ENCODE peak calls at places on chromosomes 2 and 18, in five cellular contexts. Z, G, E, R and V are unnamed samples.

GRCh38 chr2:137118140-137118539 is 352.8 kb downstream of the THSD7B start:
- DNase-seq in Z (no peak), G (peak), R (no peak), E (no peak), V (no peak)

GRCh38 chr2:219404291-219404910 is 13.8 kb upstream of the DES start:
- DNase-seq in E (no peak), R (no peak), G (no peak), Z (peak), V (no peak)

GRCh38 chr2:168632733-168633132 is 169.7 kb upstream of the NOSTRIN start:
- DNase-seq in R (no peak), Z (peak), G (peak), E (no peak), V (no peak)

GRCh38 chr18:42576141-42576540 is 539.3 kb downstream of the RIT2 start:
- DNase-seq in G (no peak), Z (no peak), E (no peak), R (no peak), V (no peak)

GRCh38 chr2:231334179-231334930 is 61.2 kb upstream of the B3GNT7 start:
- DNase-seq in G (no peak), R (no peak), Z (no peak), E (no peak), V (no peak)

GRCh38 chr2:138217975-138218773 is 253.9 kb downstream of the HNMT start:
- DNase-seq in R (no peak), G (no peak), Z (no peak), E (no peak), V (no peak)

GRCh38 chr18:79496978-79497637 is 101.4 kb downstream of the NFATC1 start:
- DNase-seq in E (no peak), R (no peak), G (peak), Z (peak), V (no peak)

GRCh38 chr2:127064642-127065250 is 42.2 kb downstream of the BIN1 start:
- DNase-seq in E (peak), Z (peak), R (peak), G (peak), V (peak)

GRCh38 chr2:9004338-9005204 is 1.1 kb upstream of the MBOAT2 start:
- DNase-seq in Z (no peak), G (no peak), R (peak), E (no peak), V (no peak)

GRCh38 chr2:230184727-230185578 is 34.8 kb downstream of the SP110 start:
- DNase-seq in R (no peak), Z (no peak), E (no peak), G (peak), V (no peak)

GRCh38 chr2:71150082-71150816 is 19.8 kb downstream of the MPHOSPH10 start:
- DNase-seq in R (peak), Z (no peak), E (no peak), G (no peak), V (no peak)

GRCh38 chr18:79476031-79476917 is 80.5 kb downstream of the NFATC1 start:
- DNase-seq in R (peak), E (no peak), G (peak), Z (no peak), V (no peak)

DNA sequence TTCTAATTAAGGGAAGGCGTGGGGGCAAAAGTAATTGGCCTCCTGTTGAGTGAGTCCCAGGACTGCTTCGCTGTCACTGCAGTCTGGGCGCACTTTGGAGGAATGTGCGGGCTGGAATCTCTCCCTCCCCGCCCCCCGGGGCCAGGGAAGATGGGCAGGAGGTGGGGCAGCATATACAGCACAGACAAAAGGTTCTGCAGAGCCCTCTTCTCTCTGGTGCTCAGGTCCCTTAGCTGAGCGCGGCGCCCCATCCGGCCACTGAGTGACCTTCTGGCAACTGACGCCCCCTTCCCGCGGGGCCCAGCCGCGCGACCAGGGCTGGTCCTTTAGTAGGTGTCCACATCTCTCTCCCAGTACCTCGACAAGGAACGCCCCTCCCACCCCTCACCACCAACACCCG is 685.8 kb downstream of the NRXN1 start:
- DNase-seq in E (no peak), R (no peak), G (no peak), Z (no peak), V (no peak)
- TF ChIP-seq CTCF in E (no peak), R (no peak), G (no peak), Z (no peak), V (no peak)

DNA sequence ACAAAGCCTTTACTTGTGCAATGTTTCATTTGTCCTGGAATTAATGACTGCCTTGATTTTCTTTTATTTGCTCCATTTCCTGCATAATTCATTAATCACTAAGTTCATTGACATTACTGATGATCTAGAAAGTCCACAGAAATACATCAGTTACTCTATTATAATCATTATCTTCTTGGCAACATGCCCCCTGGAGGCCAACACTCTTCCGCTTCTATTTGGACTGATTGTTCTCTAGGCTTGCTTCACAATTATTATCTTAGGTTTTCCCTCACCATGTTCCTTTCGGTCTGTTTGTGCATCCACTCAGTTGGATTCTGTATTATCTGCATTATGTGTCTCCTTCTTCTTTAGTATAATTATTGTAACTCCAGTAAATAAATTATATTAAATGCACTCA is 461.0 kb upstream of the CDH2 start:
- DNase-seq in Z (peak), R (no peak), G (no peak), E (no peak), V (no peak)
- TF ChIP-seq CTCF in Z (no peak), R (no peak), G (no peak), E (peak), V (no peak)

DNA sequence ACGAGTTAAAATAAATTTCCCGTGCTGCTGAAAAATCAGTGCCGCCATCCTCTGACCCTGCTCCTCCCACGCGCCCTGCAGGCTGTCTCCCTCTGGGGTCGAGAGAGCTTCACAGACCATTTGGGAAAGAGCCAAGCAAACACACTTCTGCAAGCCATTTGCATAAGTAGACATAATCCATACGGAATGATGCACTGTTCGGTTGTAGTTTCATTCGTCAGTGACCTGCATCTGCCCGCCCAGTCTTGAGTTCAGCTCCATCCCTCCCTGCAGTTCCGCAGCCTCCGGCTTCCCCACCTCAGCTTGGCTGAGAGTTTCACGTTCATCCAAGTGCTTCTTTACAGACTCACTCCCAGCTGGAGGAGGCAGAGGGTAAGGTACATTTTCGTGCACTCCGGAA is 69.6 kb downstream of the TRAPPC12 start:
- DNase-seq in E (no peak), G (no peak), Z (peak), R (no peak), V (no peak)
- TF ChIP-seq CTCF in E (no peak), G (no peak), Z (no peak), R (no peak), V (no peak)

DNA sequence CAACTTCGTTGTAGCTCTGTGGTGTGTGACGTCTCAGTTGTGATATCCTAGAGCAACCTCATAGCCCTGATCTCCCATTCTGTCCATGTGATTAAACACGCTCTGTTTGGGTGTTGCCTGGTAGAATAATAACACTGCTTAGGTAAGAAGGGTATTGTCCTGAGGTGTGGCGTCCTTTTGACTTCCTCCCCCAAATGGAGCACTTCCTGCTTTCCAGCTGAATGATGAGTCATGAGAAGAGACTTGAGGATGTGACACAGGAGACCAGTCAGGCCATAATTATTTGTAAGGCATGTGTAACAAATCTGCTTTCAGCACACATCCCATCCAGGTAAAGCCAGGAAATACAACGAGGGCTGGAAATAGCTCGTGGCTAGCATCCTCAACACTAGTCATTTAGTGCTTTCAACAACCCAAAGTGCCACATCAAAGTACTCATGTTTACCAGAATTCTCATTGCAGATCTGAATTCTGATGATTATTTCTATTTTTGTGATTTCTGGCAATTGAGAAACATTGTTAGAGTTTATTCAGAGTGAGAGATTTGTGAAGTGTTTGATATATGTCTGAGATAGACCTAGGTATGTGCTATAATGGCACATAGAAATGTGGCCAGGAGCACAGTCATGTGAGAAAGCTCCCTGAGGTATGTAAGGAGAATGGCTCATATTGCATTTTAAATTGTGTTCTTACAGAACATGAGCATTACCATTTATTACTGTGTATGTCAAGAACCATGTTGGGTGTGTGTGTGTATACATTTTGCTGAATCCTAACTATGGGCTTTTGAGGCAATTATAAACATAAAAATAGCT is 100.9 kb downstream of the RAPGEF4 start:
- DNase-seq in R (peak), Z (peak), G (peak), E (peak), V (no peak)
- TF ChIP-seq CTCF in R (no peak), Z (no peak), G (no peak), E (no peak), V (no peak)

GRCh38 chr2:61664190-61664589 is 126.0 kb upstream of the XPO1 start:
- DNase-seq in Z (no peak), E (no peak), G (no peak), R (no peak), V (no peak)

GRCh38 chr2:61662990-61663389 is 124.8 kb upstream of the XPO1 start:
- DNase-seq in G (no peak), E (no peak), R (no peak), Z (no peak), V (no peak)

GRCh38 chr2:61660511-61661388 is 122.6 kb upstream of the XPO1 start:
- DNase-seq in E (no peak), Z (peak), R (no peak), G (no peak), V (no peak)

GRCh38 chr2:61658841-61659780 is 121.0 kb upstream of the XPO1 start:
- DNase-seq in G (peak), E (peak), R (peak), Z (peak), V (no peak)
- TF ChIP-seq CTCF in G (peak), E (peak), R (peak), Z (peak), V (no peak)

GRCh38 chr2:122191331-122191730 is 435.9 kb downstream of the TSN start:
- DNase-seq in R (peak), E (peak), G (peak), Z (peak), V (peak)
- TF ChIP-seq CTCF in R (peak), E (peak), G (peak), Z (peak), V (peak)

GRCh38 chr2:162989507-162989906 is 150.9 kb upstream of the KCNH7 start:
- DNase-seq in G (no peak), R (peak), Z (no peak), E (no peak), V (no peak)
- TF ChIP-seq CTCF in G (no peak), R (no peak), Z (no peak), E (peak), V (no peak)